ENCODE peak calls at places on chromosomes 5 and 9, in nine cellular contexts. E is ecto neural progenitor cell; B is AG08395; C is endothelial cell; T is IMR-90; S is endothelial cell of umbilical vein; M is stimulated activated CD8-positive, alpha-beta memory T cell treated with anti-CD3 and anti-CD28 coated beads, Interleukin-12 subunit alpha, Interleukin-12 subunit beta, amount 100 ng/mL, for 1 hour; D is islet precursor cell; X is heart right ventricle. W is an unnamed sample.

GRCh38 chr5:31375999-31376720 is 155.7 kb downstream of the DROSHA start:
- DNase-seq in E (no peak), B (no peak), C (no peak), T (no peak), S (no peak), M (no peak), D (no peak), X (no peak), W (no peak)

GRCh38 chr5:180154821-180155220 is 54.2 kb downstream of the RASGEF1C start:
- DNase-seq in E (no peak), B (no peak), C (no peak), T (no peak), S (no peak), M (no peak), D (no peak), X (no peak), W (no peak)

GRCh38 chr9:127568618-127568970 is 43.5 kb upstream of the STXBP1 start:
- DNase-seq in E (no peak), B (no peak), C (peak; percentile 31), T (no peak), S (no peak), M (no peak), D (no peak), X (no peak), W (no peak)

GRCh38 chr9:136286359-136286986 is 17.4 kb downstream of the CCDC187 start:
- DNase-seq in E (no peak), B (no peak), C (no peak), T (no peak), S (no peak), M (no peak), D (no peak), X (peak; percentile 5), W (no peak)

GRCh38 chr5:96336351-96336985 is 96.6 kb downstream of the PCSK1 start:
- DNase-seq in E (no peak), B (peak; percentile 63), C (peak; percentile 65), T (peak; percentile 93), S (peak; percentile 92), M (peak; percentile 35), D (peak; percentile 88), X (no peak), W (peak; percentile 92)

GRCh38 chr5:173868096-173868879 is 19.9 kb upstream of the CPEB4 start:
- DNase-seq in E (no peak), B (no peak), C (no peak), T (peak; percentile 28), S (no peak), M (no peak), D (peak; percentile 96), X (no peak), W (no peak)

GRCh38 chr9:138023394-138024124 is 146.0 kb downstream of the CACNA1B start:
- DNase-seq in E (peak; percentile 51), B (no peak), C (no peak), T (no peak), S (no peak), M (no peak), D (peak; percentile 46), X (no peak), W (peak; percentile 16)

GRCh38 chr5:139271201-139272027 is 22.1 kb upstream of the MATR3 start:
- DNase-seq in E (no peak), B (peak; percentile 17), C (no peak), T (peak; percentile 94), S (no peak), M (no peak), D (no peak), X (no peak), W (no peak)

GRCh38 chr5:67976812-67977455 is 238.6 kb upstream of the PIK3R1 start:
- DNase-seq in E (no peak), B (no peak), C (no peak), T (no peak), S (no peak), M (no peak), D (no peak), X (no peak), W (no peak)

GRCh38 chr5:68467791-68468190 is 252.2 kb downstream of the PIK3R1 start:
- DNase-seq in E (no peak), B (no peak), C (no peak), T (no peak), S (no peak), M (no peak), D (no peak), X (no peak), W (no peak)

GRCh38 chr5:95959051-95959963 is 2.3 kb downstream of the ELL2 start:
- DNase-seq in E (no peak), B (no peak), C (no peak), T (peak; percentile 33), S (peak; percentile 41), M (no peak), D (peak; percentile 78), X (no peak), W (peak; percentile 30)

GRCh38 chr5:43121565-43122484 is 1.1 kb downstream of the ZNF131 start:
- DNase-seq in E (no peak), B (peak; percentile 57), C (no peak), T (peak; percentile 80), S (peak; percentile 53), M (no peak), D (peak; percentile 58), X (no peak), W (peak; percentile 44)

GRCh38 chr9:107711528-107711927 is 222.0 kb upstream of the KLF4 start:
- DNase-seq in E (no peak), B (peak; percentile 85), C (no peak), T (peak; percentile 89), S (peak; percentile 80), M (no peak), D (no peak), X (no peak), W (no peak)

GRCh38 chr9:89187950-89188349 is 9.3 kb upstream of the SHC3 start:
- DNase-seq in E (no peak), B (no peak), C (no peak), T (no peak), S (no peak), M (no peak), D (no peak), X (no peak), W (no peak)

GRCh38 chr5:177111720-177112394 is 21.7 kb upstream of the NSD1 start:
- DNase-seq in E (peak; percentile 89), B (peak; percentile 64), C (peak; percentile 83), T (peak; percentile 30), S (peak; percentile 63), M (peak; percentile 38), D (peak; percentile 88), X (peak; percentile 67), W (peak; percentile 77)

GRCh38 chr5:93599427-93600146 is 16.6 kb downstream of the NR2F1 start:
- DNase-seq in E (peak; percentile 75), B (no peak), C (no peak), T (peak; percentile 88), S (no peak), M (no peak), D (peak; percentile 85), X (no peak), W (peak; percentile 65)

GRCh38 chr5:151432210-151432609 is 15.2 kb upstream of the SLC36A1 start:
- DNase-seq in E (no peak), B (no peak), C (no peak), T (no peak), S (no peak), M (no peak), D (no peak), X (no peak), W (no peak)

GRCh38 chr9:131233989-131234388 is 42.3 kb downstream of the FAM78A start:
- DNase-seq in E (no peak), B (no peak), C (no peak), T (no peak), S (no peak), M (no peak), D (no peak), X (no peak), W (no peak)

GRCh38 chr9:86321373-86321772 is 32.8 kb downstream of the TUT7 start:
- DNase-seq in E (no peak), B (peak; percentile 29), C (no peak), T (peak; percentile 84), S (no peak), M (no peak), D (no peak), X (no peak), W (no peak)

GRCh38 chr5:134088291-134088690 is 26.2 kb upstream of the TCF7 start:
- DNase-seq in E (no peak), B (peak; percentile 74), C (no peak), T (no peak), S (no peak), M (no peak), D (no peak), X (no peak), W (no peak)

GRCh38 chr9:90943341-90943740 is 141.7 kb downstream of the SYK start:
- DNase-seq in E (no peak), B (peak; percentile 43), C (no peak), T (peak; percentile 57), S (no peak), M (no peak), D (no peak), X (no peak), W (no peak)

GRCh38 chr9:114925672-114926071 is 4.7 kb downstream of the TNFSF8 start:
- DNase-seq in E (no peak), B (no peak), C (no peak), T (no peak), S (no peak), M (no peak), D (peak; percentile 65), X (no peak), W (no peak)